ENCODE peak calls at places on chromosomes 6 and 20, in six cellular contexts. M, G, F, U, T and L are unnamed samples.

GRCh38 chr6:130622142-130622541 is 205.1 kb upstream of the SMLR1 start:
- DNase-seq in U (no peak), T (no peak), F (no peak), G (no peak), M (no peak), L (no peak)

GRCh38 chr6:138590796-138591709 is 91.8 kb upstream of the NHSL1 start:
- DNase-seq in F (no peak), U (no peak), G (peak), T (peak), M (peak), L (no peak)

GRCh38 chr6:16669227-16669626 is 92.0 kb downstream of the ATXN1 start:
- DNase-seq in M (no peak), F (no peak), G (peak), U (peak), T (peak), L (peak)

GRCh38 chr20:16898433-16898832 is 150.3 kb downstream of the OTOR start:
- DNase-seq in M (no peak), U (no peak), G (no peak), F (no peak), T (no peak), L (no peak)

GRCh38 chr6:79604583-79605037 is 26.5 kb upstream of the SH3BGRL2 start:
- DNase-seq in F (no peak), G (no peak), T (no peak), U (peak), M (no peak), L (no peak)

GRCh38 chr20:52888096-52888495 is 84.1 kb upstream of the TSHZ2 start:
- DNase-seq in F (no peak), M (no peak), G (no peak), T (no peak), U (peak), L (no peak)

GRCh38 chr20:39795401-39796272 is 833.5 kb downstream of the DHX35 start:
- DNase-seq in F (no peak), T (no peak), M (no peak), U (peak), G (no peak), L (no peak)

GRCh38 chr6:100426241-100426640 is 38.5 kb downstream of the SIM1 start:
- DNase-seq in M (no peak), G (no peak), F (no peak), U (no peak), T (no peak), L (no peak)

GRCh38 chr6:53813096-53813495 is 18.3 kb downstream of the LRRC1 start:
- DNase-seq in F (no peak), G (no peak), U (no peak), T (no peak), M (no peak), L (no peak)

GRCh38 chr20:47821481-47822100 is 36.3 kb upstream of the SULF2 start:
- DNase-seq in G (no peak), F (no peak), M (no peak), T (no peak), U (peak), L (no peak)

GRCh38 chr20:38175221-38176030 is 10.4 kb upstream of the TGM2 start:
- DNase-seq in T (no peak), M (no peak), U (no peak), F (no peak), G (no peak), L (no peak)

GRCh38 chr6:39048481-39049399 is at the start of gene GLP1R:
- DNase-seq in G (peak), M (peak), F (no peak), T (no peak), U (no peak), L (peak)

GRCh38 chr6:44042261-44043035 is 84.8 kb downstream of the MRPL14 start:
- DNase-seq in G (no peak), U (no peak), T (no peak), F (no peak), M (no peak), L (no peak)

GRCh38 chr6:127514396-127515227 is 4.5 kb downstream of the MTCL3 start:
- DNase-seq in M (peak), F (no peak), G (peak), T (peak), U (peak), L (peak)